ENCODE peak calls at places on chromosomes 11 and 22, in five cellular contexts. E is fibroblast of lung, I is GM23248, F is DND-41, J is IMR-90. X is an unnamed sample.

GRCh38 chr11:100576044-100577021 is 110.8 kb upstream of the ARHGAP42 start:
- DNase-seq in E (peak; percentile 82), F (peak; percentile 30), J (peak; percentile 73), I (peak; percentile 69), X (peak; percentile 29)

GRCh38 chr11:70772950-70773349 is 374.6 kb downstream of the CTTN start:
- DNase-seq in F (no peak), I (no peak), E (no peak), J (no peak), X (no peak)

GRCh38 chr11:100550298-100550697 is 136.8 kb upstream of the ARHGAP42 start:
- DNase-seq in E (no peak), F (no peak), I (no peak), J (no peak), X (no peak)

GRCh38 chr11:2369896-2370295 is 7.2 kb upstream of the CD81 start:
- DNase-seq in J (no peak), E (no peak), F (no peak), I (no peak), X (no peak)

GRCh38 chr22:35961480-35961902 is 67.1 kb downstream of the RBFOX2 start:
- DNase-seq in F (no peak), E (peak; percentile 66), J (peak; percentile 90), I (peak; percentile 68), X (no peak)

GRCh38 chr11:22304337-22304961 is 33.7 kb upstream of the SLC17A6 start:
- DNase-seq in I (peak; percentile 57), E (peak; percentile 41), J (peak; percentile 23), F (no peak), X (no peak)

GRCh38 chr11:70524096-70524922 is 126.0 kb downstream of the CTTN start:
- DNase-seq in I (no peak), F (no peak), J (peak; percentile 18), E (no peak), X (no peak)

GRCh38 chr11:44515085-44515484 is 50.4 kb upstream of the CD82 start:
- DNase-seq in I (no peak), J (no peak), F (no peak), E (no peak), X (no peak)

GRCh38 chr22:46391486-46392136 is 56.1 kb downstream of the TRMU start:
- DNase-seq in E (no peak), J (no peak), I (no peak), F (no peak), X (no peak)

GRCh38 chr11:64864473-64865285 is 13.7 kb downstream of the EHD1 start:
- DNase-seq in F (no peak), E (peak; percentile 100), J (peak; percentile 97), I (peak; percentile 96), X (no peak)

GRCh38 chr11:36007127-36007824 is 63.4 kb downstream of the LDLRAD3 start:
- DNase-seq in J (no peak), I (no peak), F (no peak), E (no peak), X (no peak)

GRCh38 chr22:25747245-25747944 is 5.4 kb downstream of the MYO18B start:
- DNase-seq in F (no peak), E (peak; percentile 97), J (peak; percentile 88), I (peak; percentile 97), X (no peak)

GRCh38 chr11:12214751-12215150 is 104.4 kb downstream of the MICAL2 start:
- DNase-seq in I (peak; percentile 60), E (peak; percentile 60), J (peak; percentile 72), F (no peak), X (no peak)

GRCh38 chr11:6629892-6630631 is 10.8 kb upstream of the TPP1 start:
- DNase-seq in I (no peak), E (no peak), F (no peak), J (no peak), X (peak; percentile 54)

GRCh38 chr22:36671398-36671797 is 32.2 kb downstream of the CACNG2 start:
- DNase-seq in I (no peak), E (no peak), J (no peak), F (no peak), X (no peak)

GRCh38 chr11:12007769-12008737 is at the start of gene DKK3:
- DNase-seq in F (no peak), I (peak; percentile 47), J (peak; percentile 34), E (peak; percentile 42), X (no peak)

GRCh38 chr11:70527046-70527395 is 128.7 kb downstream of the CTTN start:
- DNase-seq in E (no peak), I (no peak), J (no peak), F (no peak), X (no peak)

GRCh38 chr22:38233427-38233826 is 31.6 kb downstream of the MAFF start:
- DNase-seq in J (peak; percentile 45), F (no peak), I (peak; percentile 32), E (peak; percentile 52), X (no peak)

GRCh38 chr22:29679316-29679715 is 40.5 kb upstream of the CABP7 start:
- DNase-seq in J (peak; percentile 19), E (no peak), F (no peak), I (no peak), X (no peak)

GRCh38 chr11:134040386-134041297 is 28.2 kb upstream of the JAM3 start:
- DNase-seq in J (peak; percentile 90), I (peak; percentile 28), E (peak; percentile 56), F (no peak), X (no peak)

GRCh38 chr11:30786392-30787120 is 200.4 kb upstream of the MPPED2 start:
- DNase-seq in E (peak; percentile 67), J (peak; percentile 37), I (peak; percentile 5), F (no peak), X (no peak)

GRCh38 chr11:45673441-45673840 is 8.0 kb upstream of the CHST1 start:
- DNase-seq in J (no peak), I (no peak), F (no peak), E (no peak), X (no peak)

DNA sequence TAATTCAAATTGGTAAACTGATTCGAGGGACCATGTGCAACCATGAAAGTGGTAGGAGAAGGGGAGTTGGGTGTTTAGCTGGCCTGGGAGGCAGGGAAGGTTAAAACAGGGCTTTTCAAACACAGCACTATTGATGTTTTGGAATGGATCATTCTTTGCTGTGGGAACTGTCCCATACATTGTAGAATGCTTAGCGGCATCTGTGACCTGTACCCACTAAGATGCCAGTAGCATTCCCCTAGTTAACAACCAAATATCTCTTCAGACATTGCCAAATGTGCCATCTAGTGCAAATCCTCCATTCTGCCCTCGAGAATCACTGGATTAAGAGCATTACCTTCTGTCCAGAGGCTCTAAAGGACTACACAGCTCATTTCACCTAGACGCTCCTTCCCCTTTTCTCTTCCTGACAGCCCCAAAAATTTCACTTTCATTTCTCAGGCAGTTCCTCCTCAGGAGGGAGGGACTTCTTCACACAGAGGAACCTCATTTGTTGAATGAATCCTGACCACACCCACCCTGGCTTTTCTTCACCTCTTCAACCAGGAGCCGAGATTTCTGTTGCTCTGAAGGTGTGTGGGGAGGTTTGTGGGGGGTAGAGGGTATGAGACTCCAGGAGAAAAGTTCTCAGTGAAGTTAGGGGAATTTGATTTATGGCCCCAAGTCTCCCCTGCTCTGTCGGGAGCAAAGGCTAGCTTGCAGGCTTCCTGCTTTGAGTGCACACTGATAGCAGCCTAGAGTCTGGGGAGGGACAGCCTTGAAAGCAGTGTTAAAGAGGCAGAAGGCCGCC is at the start of gene TRIM34:
- DNase-seq in I (peak; percentile 85), J (peak; percentile 62), F (peak; percentile 76), E (peak; percentile 68), X (peak; percentile 85)
- H3K9ac ChIP-seq in I (peak within 1 kb of the TSS; percentile 84), J (peak within 1 kb of the TSS; percentile 82), F (peak within 1 kb of the TSS; percentile 60), E (peak within 1 kb of the TSS; percentile 60), X (peak within 1 kb of the TSS; percentile 59)

DNA sequence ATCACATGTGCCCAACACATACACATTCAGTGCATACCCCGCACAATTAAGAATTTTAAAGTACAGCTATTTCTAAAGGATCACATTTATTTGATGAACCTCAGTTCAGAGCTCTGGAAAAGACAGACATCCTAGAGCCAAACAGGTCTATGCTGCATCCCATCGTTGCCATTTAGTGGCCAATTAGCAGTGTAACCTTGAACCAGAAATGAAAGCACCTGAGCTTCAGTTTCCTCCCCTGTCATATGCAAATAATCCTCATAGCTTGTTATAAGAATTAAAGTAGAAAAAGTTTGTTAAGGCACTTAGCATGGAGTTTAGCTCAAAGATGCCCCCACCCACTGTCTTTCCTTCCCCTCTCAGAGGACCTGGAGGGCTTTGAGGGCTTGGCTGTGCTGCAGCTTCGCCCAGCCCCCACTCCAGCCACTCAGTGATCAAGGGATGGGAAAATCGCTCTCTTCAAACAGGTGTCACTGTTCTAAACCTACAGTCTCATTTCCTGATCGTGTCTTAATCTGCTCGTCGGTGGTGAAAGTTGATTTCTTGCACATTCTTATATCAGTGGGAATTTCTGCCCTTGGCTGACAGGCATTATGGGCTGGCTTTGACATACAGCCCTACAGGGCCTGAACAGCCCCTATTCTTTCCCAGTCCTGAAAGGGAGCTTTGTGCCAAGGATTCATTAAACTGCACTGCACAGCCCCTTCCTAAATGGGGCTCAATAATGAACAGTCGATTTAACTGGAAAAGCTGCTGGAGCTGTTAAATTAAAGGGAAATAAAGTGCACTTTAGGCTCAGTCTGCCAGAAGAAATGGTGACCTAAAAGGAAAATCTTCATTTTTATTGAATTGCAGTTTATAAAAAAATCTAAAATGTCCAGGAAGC is 23.3 kb upstream of the FAM181B start:
- DNase-seq in J (no peak), E (no peak), I (no peak), F (no peak), X (no peak)
- H3K4me3 ChIP-seq in J (no peak overlapping the region), E (no peak overlapping the region), I (no peak overlapping the region), F (no peak overlapping the region), X (no peak overlapping the region)

DNA sequence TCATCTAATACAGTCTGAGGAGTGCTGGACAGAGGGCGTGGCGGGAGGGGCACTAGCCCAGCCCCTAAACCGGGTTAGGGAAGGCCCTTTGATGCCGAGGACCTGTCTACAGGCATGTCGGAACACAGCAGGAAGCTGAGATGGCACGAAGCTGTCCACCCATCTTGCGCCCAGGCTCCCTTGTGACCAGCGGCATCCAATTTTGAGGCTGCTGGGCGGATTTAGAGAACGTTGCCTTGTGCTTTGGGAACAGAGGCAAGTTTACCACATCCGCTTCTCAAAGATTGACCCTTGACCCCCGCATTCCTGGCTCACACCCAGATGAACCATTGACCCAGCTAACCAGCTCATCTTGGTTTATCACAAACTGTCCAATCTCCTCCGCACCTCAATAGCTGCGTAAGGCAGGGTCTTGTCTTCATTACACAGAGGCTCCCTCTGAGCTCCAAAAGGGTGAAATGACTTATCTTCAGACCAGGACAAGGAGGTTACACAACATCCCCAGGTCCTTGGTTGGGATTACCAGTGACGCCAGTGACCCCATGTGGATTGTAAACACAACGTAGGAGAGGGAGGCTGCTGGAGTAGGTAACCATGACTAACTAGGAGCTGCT is 4.5 kb downstream of the FAM83F start:
- DNase-seq in J (peak; percentile 84), I (peak; percentile 32), E (peak; percentile 66), F (no peak), X (peak; percentile 79)
- H3K27ac ChIP-seq in J (no peak overlapping the region), I (no peak overlapping the region), E (no peak overlapping the region), F (no peak overlapping the region), X (peak overlapping the region; percentile 71)

DNA sequence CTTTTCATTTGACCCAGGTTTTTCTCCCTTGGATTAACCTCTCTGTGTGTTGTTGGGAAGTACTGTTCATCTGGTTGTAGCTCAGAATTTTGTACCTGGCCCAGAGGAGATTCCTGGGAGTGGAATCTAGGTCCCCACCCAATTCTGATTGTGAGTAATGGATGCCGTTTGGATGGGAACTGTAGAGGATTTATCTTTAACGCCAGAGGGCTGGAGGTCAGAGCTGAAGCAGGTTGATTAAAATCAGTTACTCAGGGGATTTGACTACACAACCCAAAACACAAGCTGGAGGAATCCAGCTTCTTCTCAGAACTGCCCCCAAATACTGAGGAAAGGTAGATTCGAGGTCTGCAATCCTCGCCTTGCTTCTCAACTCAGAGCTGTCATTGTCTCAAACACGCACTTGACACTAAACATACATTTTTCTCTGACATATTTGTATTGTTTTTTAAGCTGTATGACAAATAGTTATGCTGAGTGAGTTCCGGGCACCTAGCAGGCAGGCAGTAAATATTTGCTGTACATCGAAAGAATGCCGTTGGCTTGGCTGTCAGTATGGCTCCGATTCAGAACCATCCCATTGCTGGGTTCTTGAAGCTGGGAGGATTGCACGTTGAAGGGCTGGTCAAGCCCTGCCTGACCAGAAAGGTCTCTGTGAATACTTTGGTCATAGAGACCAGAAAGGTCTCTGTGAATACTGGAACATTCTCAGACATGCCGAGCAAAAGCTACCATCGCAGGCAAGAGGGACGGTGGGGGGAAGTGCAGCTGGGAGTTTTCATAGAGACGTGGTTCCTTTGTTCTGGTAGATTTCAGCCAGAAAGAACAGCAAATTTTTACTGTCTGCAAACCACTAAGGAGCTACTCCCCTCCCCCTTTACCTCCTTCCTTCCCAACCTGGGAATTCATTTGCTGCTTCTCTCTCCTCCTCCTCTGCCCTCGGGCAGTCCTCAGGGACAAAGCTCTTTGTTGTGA is 202.0 kb upstream of the SORL1-AS1 start:
- DNase-seq in F (no peak), J (peak; percentile 25), E (no peak), I (peak; percentile 61), X (no peak)
- H3K9ac ChIP-seq in F (no peak overlapping the region), J (peak overlapping the region; percentile 68), E (peak overlapping the region; percentile 82), I (peak overlapping the region; percentile 84), X (no peak overlapping the region)

X was measured in colonic mucosa.